ENCODE peak calls at places on chromosomes 4 and X, in six cellular contexts. One of them, this sample, is unnamed.

GRCh38 chrX:150635952-150636351 is 57.2 kb upstream of the MTMR1 start:
- DNase-seq in endothelial cell of umbilical vein: peak; percentile 24
- DNase-seq in cardiac fibroblast: peak; percentile 39
- DNase-seq in occipital lobe: no peak
- DNase-seq in stimulated activated CD4-positive, alpha-beta T cell treated with anti-CD3 and anti-CD28 coated beads, TNF-alpha, amount 100 ng/mL, for 24 hours: no peak
- DNase-seq in mucosa of gallbladder: no peak
- DNase-seq in this sample: peak; percentile 82

GRCh38 chr4:15482842-15483241 is 13.2 kb downstream of the CC2D2A start:
- DNase-seq in endothelial cell of umbilical vein: no peak
- DNase-seq in cardiac fibroblast: peak; percentile 25
- DNase-seq in occipital lobe: no peak
- DNase-seq in stimulated activated CD4-positive, alpha-beta T cell treated with anti-CD3 and anti-CD28 coated beads, TNF-alpha, amount 100 ng/mL, for 24 hours: no peak
- DNase-seq in mucosa of gallbladder: no peak
- DNase-seq in this sample: peak; percentile 30

GRCh38 chr4:55947254-55947882 is 1.4 kb upstream of the CEP135 start:
- DNase-seq in endothelial cell of umbilical vein: peak; percentile 47
- DNase-seq in cardiac fibroblast: peak; percentile 7
- DNase-seq in occipital lobe: no peak
- DNase-seq in stimulated activated CD4-positive, alpha-beta T cell treated with anti-CD3 and anti-CD28 coated beads, TNF-alpha, amount 100 ng/mL, for 24 hours: no peak
- DNase-seq in mucosa of gallbladder: no peak
- DNase-seq in this sample: peak; percentile 72

GRCh38 chrX:30414144-30414543 is 105.0 kb upstream of the NR0B1 start:
- DNase-seq in endothelial cell of umbilical vein: no peak
- DNase-seq in cardiac fibroblast: no peak
- DNase-seq in occipital lobe: no peak
- DNase-seq in stimulated activated CD4-positive, alpha-beta T cell treated with anti-CD3 and anti-CD28 coated beads, TNF-alpha, amount 100 ng/mL, for 24 hours: no peak
- DNase-seq in mucosa of gallbladder: no peak
- DNase-seq in this sample: no peak

GRCh38 chr4:6402566-6403399 is 69.6 kb downstream of the PPP2R2C start:
- DNase-seq in endothelial cell of umbilical vein: no peak
- DNase-seq in cardiac fibroblast: no peak
- DNase-seq in occipital lobe: no peak
- DNase-seq in stimulated activated CD4-positive, alpha-beta T cell treated with anti-CD3 and anti-CD28 coated beads, TNF-alpha, amount 100 ng/mL, for 24 hours: no peak
- DNase-seq in mucosa of gallbladder: no peak
- DNase-seq in this sample: no peak

GRCh38 chr4:47531954-47532321 is 46.9 kb downstream of the ATP10D start:
- DNase-seq in endothelial cell of umbilical vein: no peak
- DNase-seq in cardiac fibroblast: no peak
- DNase-seq in occipital lobe: peak; percentile 34
- DNase-seq in stimulated activated CD4-positive, alpha-beta T cell treated with anti-CD3 and anti-CD28 coated beads, TNF-alpha, amount 100 ng/mL, for 24 hours: no peak
- DNase-seq in mucosa of gallbladder: no peak
- DNase-seq in this sample: no peak

GRCh38 chr4:88327669-88328068 is 43.3 kb upstream of the PPM1K start:
- DNase-seq in endothelial cell of umbilical vein: no peak
- DNase-seq in cardiac fibroblast: no peak
- DNase-seq in occipital lobe: no peak
- DNase-seq in stimulated activated CD4-positive, alpha-beta T cell treated with anti-CD3 and anti-CD28 coated beads, TNF-alpha, amount 100 ng/mL, for 24 hours: no peak
- DNase-seq in mucosa of gallbladder: no peak
- DNase-seq in this sample: no peak

GRCh38 chr4:184472540-184473264 is 1.6 kb downstream of the IRF2 start:
- DNase-seq in endothelial cell of umbilical vein: peak; percentile 75
- DNase-seq in cardiac fibroblast: peak; percentile 77
- DNase-seq in occipital lobe: peak; percentile 73
- DNase-seq in stimulated activated CD4-positive, alpha-beta T cell treated with anti-CD3 and anti-CD28 coated beads, TNF-alpha, amount 100 ng/mL, for 24 hours: no peak
- DNase-seq in mucosa of gallbladder: peak; percentile 81
- DNase-seq in this sample: peak; percentile 77

GRCh38 chr4:951594-952468 is 19.6 kb downstream of the TMEM175 start:
- DNase-seq in endothelial cell of umbilical vein: no peak
- DNase-seq in cardiac fibroblast: no peak
- DNase-seq in occipital lobe: no peak
- DNase-seq in stimulated activated CD4-positive, alpha-beta T cell treated with anti-CD3 and anti-CD28 coated beads, TNF-alpha, amount 100 ng/mL, for 24 hours: no peak
- DNase-seq in mucosa of gallbladder: no peak
- DNase-seq in this sample: no peak

GRCh38 chrX:1380672-1381233 is 11.2 kb downstream of the SLC25A6 start:
- DNase-seq in endothelial cell of umbilical vein: no peak
- DNase-seq in cardiac fibroblast: no peak
- DNase-seq in occipital lobe: no peak
- DNase-seq in stimulated activated CD4-positive, alpha-beta T cell treated with anti-CD3 and anti-CD28 coated beads, TNF-alpha, amount 100 ng/mL, for 24 hours: no peak
- DNase-seq in mucosa of gallbladder: no peak
- DNase-seq in this sample: no peak

GRCh38 chrX:13761606-13762005 is 27.1 kb downstream of the OFD1 start:
- DNase-seq in endothelial cell of umbilical vein: no peak
- DNase-seq in cardiac fibroblast: peak; percentile 22
- DNase-seq in occipital lobe: no peak
- DNase-seq in stimulated activated CD4-positive, alpha-beta T cell treated with anti-CD3 and anti-CD28 coated beads, TNF-alpha, amount 100 ng/mL, for 24 hours: no peak
- DNase-seq in mucosa of gallbladder: no peak
- DNase-seq in this sample: peak; percentile 8

GRCh38 chr4:107719211-107719926 is 665 bp downstream of the PAPSS1 start:
- DNase-seq in endothelial cell of umbilical vein: peak; percentile 47
- DNase-seq in cardiac fibroblast: peak; percentile 36
- DNase-seq in occipital lobe: no peak
- DNase-seq in stimulated activated CD4-positive, alpha-beta T cell treated with anti-CD3 and anti-CD28 coated beads, TNF-alpha, amount 100 ng/mL, for 24 hours: no peak
- DNase-seq in mucosa of gallbladder: no peak
- DNase-seq in this sample: peak; percentile 46

GRCh38 chr4:66298596-66298995 is 628.3 kb upstream of the EPHA5 start:
- DNase-seq in endothelial cell of umbilical vein: no peak
- DNase-seq in cardiac fibroblast: no peak
- DNase-seq in occipital lobe: no peak
- DNase-seq in stimulated activated CD4-positive, alpha-beta T cell treated with anti-CD3 and anti-CD28 coated beads, TNF-alpha, amount 100 ng/mL, for 24 hours: no peak
- DNase-seq in mucosa of gallbladder: no peak
- DNase-seq in this sample: no peak

GRCh38 chrX:44451056-44451455 is 91.6 kb downstream of the FUNDC1 start:
- DNase-seq in endothelial cell of umbilical vein: no peak
- DNase-seq in cardiac fibroblast: no peak
- DNase-seq in occipital lobe: no peak
- DNase-seq in stimulated activated CD4-positive, alpha-beta T cell treated with anti-CD3 and anti-CD28 coated beads, TNF-alpha, amount 100 ng/mL, for 24 hours: no peak
- DNase-seq in mucosa of gallbladder: no peak
- DNase-seq in this sample: no peak

GRCh38 chrX:131812847-131813825 is 210.0 kb upstream of the STK26 start:
- DNase-seq in endothelial cell of umbilical vein: peak; percentile 49
- DNase-seq in cardiac fibroblast: no peak
- DNase-seq in occipital lobe: no peak
- DNase-seq in stimulated activated CD4-positive, alpha-beta T cell treated with anti-CD3 and anti-CD28 coated beads, TNF-alpha, amount 100 ng/mL, for 24 hours: peak; percentile 51
- DNase-seq in mucosa of gallbladder: peak; percentile 85
- DNase-seq in this sample: no peak

GRCh38 chr4:138643827-138644226 is 371.8 kb upstream of the NOCT start:
- DNase-seq in endothelial cell of umbilical vein: no peak
- DNase-seq in cardiac fibroblast: peak; percentile 17
- DNase-seq in occipital lobe: no peak
- DNase-seq in stimulated activated CD4-positive, alpha-beta T cell treated with anti-CD3 and anti-CD28 coated beads, TNF-alpha, amount 100 ng/mL, for 24 hours: no peak
- DNase-seq in mucosa of gallbladder: no peak
- DNase-seq in this sample: peak; percentile 69

GRCh38 chrX:57952320-57952678 is 42.0 kb upstream of the ZXDA start:
- DNase-seq in endothelial cell of umbilical vein: no peak
- DNase-seq in cardiac fibroblast: no peak
- DNase-seq in occipital lobe: no peak
- DNase-seq in stimulated activated CD4-positive, alpha-beta T cell treated with anti-CD3 and anti-CD28 coated beads, TNF-alpha, amount 100 ng/mL, for 24 hours: no peak
- DNase-seq in mucosa of gallbladder: no peak
- DNase-seq in this sample: no peak

GRCh38 chrX:84219551-84219950 is 31.6 kb upstream of the RPS6KA6 start:
- DNase-seq in endothelial cell of umbilical vein: no peak
- DNase-seq in cardiac fibroblast: no peak
- DNase-seq in occipital lobe: no peak
- DNase-seq in stimulated activated CD4-positive, alpha-beta T cell treated with anti-CD3 and anti-CD28 coated beads, TNF-alpha, amount 100 ng/mL, for 24 hours: no peak
- DNase-seq in mucosa of gallbladder: no peak
- DNase-seq in this sample: peak; percentile 12

GRCh38 chr4:48570646-48571220 is 80.7 kb downstream of the ZAR1 start:
- DNase-seq in endothelial cell of umbilical vein: no peak
- DNase-seq in cardiac fibroblast: peak; percentile 5
- DNase-seq in occipital lobe: no peak
- DNase-seq in stimulated activated CD4-positive, alpha-beta T cell treated with anti-CD3 and anti-CD28 coated beads, TNF-alpha, amount 100 ng/mL, for 24 hours: no peak
- DNase-seq in mucosa of gallbladder: no peak
- DNase-seq in this sample: peak; percentile 81

GRCh38 chr4:146315184-146315583 is 100.8 kb downstream of the REELD1 start:
- DNase-seq in endothelial cell of umbilical vein: no peak
- DNase-seq in cardiac fibroblast: no peak
- DNase-seq in occipital lobe: no peak
- DNase-seq in stimulated activated CD4-positive, alpha-beta T cell treated with anti-CD3 and anti-CD28 coated beads, TNF-alpha, amount 100 ng/mL, for 24 hours: no peak
- DNase-seq in mucosa of gallbladder: no peak
- DNase-seq in this sample: no peak

GRCh38 chr4:10383417-10383816 is 73.8 kb downstream of the ZNF518B start:
- DNase-seq in endothelial cell of umbilical vein: no peak
- DNase-seq in cardiac fibroblast: no peak
- DNase-seq in occipital lobe: no peak
- DNase-seq in stimulated activated CD4-positive, alpha-beta T cell treated with anti-CD3 and anti-CD28 coated beads, TNF-alpha, amount 100 ng/mL, for 24 hours: no peak
- DNase-seq in mucosa of gallbladder: no peak
- DNase-seq in this sample: no peak

GRCh38 chrX:18964026-18964425 is 19.9 kb downstream of the PHKA2 start:
- DNase-seq in endothelial cell of umbilical vein: no peak
- DNase-seq in cardiac fibroblast: no peak
- DNase-seq in occipital lobe: no peak
- DNase-seq in stimulated activated CD4-positive, alpha-beta T cell treated with anti-CD3 and anti-CD28 coated beads, TNF-alpha, amount 100 ng/mL, for 24 hours: no peak
- DNase-seq in mucosa of gallbladder: no peak
- DNase-seq in this sample: no peak

GRCh38 chr4:113325876-113326615 is 276.6 kb downstream of the ANK2 start:
- DNase-seq in endothelial cell of umbilical vein: no peak
- DNase-seq in cardiac fibroblast: no peak
- DNase-seq in occipital lobe: no peak
- DNase-seq in stimulated activated CD4-positive, alpha-beta T cell treated with anti-CD3 and anti-CD28 coated beads, TNF-alpha, amount 100 ng/mL, for 24 hours: no peak
- DNase-seq in mucosa of gallbladder: no peak
- DNase-seq in this sample: no peak

GRCh38 chrX:10172867-10173266 is 16.1 kb downstream of the CLCN4 start:
- DNase-seq in endothelial cell of umbilical vein: no peak
- DNase-seq in cardiac fibroblast: peak; percentile 21
- DNase-seq in occipital lobe: no peak
- DNase-seq in stimulated activated CD4-positive, alpha-beta T cell treated with anti-CD3 and anti-CD28 coated beads, TNF-alpha, amount 100 ng/mL, for 24 hours: no peak
- DNase-seq in mucosa of gallbladder: no peak
- DNase-seq in this sample: no peak

GRCh38 chr4:78622253-78622979 is 70.8 kb downstream of the ANXA3 start:
- DNase-seq in endothelial cell of umbilical vein: peak; percentile 65
- DNase-seq in cardiac fibroblast: peak; percentile 77
- DNase-seq in occipital lobe: no peak
- DNase-seq in stimulated activated CD4-positive, alpha-beta T cell treated with anti-CD3 and anti-CD28 coated beads, TNF-alpha, amount 100 ng/mL, for 24 hours: no peak
- DNase-seq in mucosa of gallbladder: no peak
- DNase-seq in this sample: peak; percentile 77

GRCh38 chr4:33924801-33925200 is 2319.5 kb downstream of the ARAP2 start:
- DNase-seq in endothelial cell of umbilical vein: no peak
- DNase-seq in cardiac fibroblast: no peak
- DNase-seq in occipital lobe: no peak
- DNase-seq in stimulated activated CD4-positive, alpha-beta T cell treated with anti-CD3 and anti-CD28 coated beads, TNF-alpha, amount 100 ng/mL, for 24 hours: no peak
- DNase-seq in mucosa of gallbladder: no peak
- DNase-seq in this sample: peak; percentile 8

GRCh38 chr4:184534511-184535391 is 60.4 kb upstream of the IRF2 start:
- DNase-seq in endothelial cell of umbilical vein: peak; percentile 71
- DNase-seq in cardiac fibroblast: peak; percentile 88
- DNase-seq in occipital lobe: no peak
- DNase-seq in stimulated activated CD4-positive, alpha-beta T cell treated with anti-CD3 and anti-CD28 coated beads, TNF-alpha, amount 100 ng/mL, for 24 hours: no peak
- DNase-seq in mucosa of gallbladder: no peak
- DNase-seq in this sample: peak; percentile 85

GRCh38 chrX:120625366-120625765 is 4.5 kb downstream of the C1GALT1C1 start:
- DNase-seq in endothelial cell of umbilical vein: no peak
- DNase-seq in cardiac fibroblast: peak; percentile 67
- DNase-seq in occipital lobe: no peak
- DNase-seq in stimulated activated CD4-positive, alpha-beta T cell treated with anti-CD3 and anti-CD28 coated beads, TNF-alpha, amount 100 ng/mL, for 24 hours: no peak
- DNase-seq in mucosa of gallbladder: no peak
- DNase-seq in this sample: peak; percentile 67

GRCh38 chr4:127140306-127140705 is 492.5 kb upstream of the INTU start:
- DNase-seq in endothelial cell of umbilical vein: no peak
- DNase-seq in cardiac fibroblast: no peak
- DNase-seq in occipital lobe: no peak
- DNase-seq in stimulated activated CD4-positive, alpha-beta T cell treated with anti-CD3 and anti-CD28 coated beads, TNF-alpha, amount 100 ng/mL, for 24 hours: no peak
- DNase-seq in mucosa of gallbladder: no peak
- DNase-seq in this sample: peak; percentile 44

GRCh38 chr4:167234388-167234881 is at the start of gene SPOCK3:
- DNase-seq in endothelial cell of umbilical vein: peak; percentile 41
- DNase-seq in cardiac fibroblast: peak; percentile 54
- DNase-seq in occipital lobe: peak; percentile 70
- DNase-seq in stimulated activated CD4-positive, alpha-beta T cell treated with anti-CD3 and anti-CD28 coated beads, TNF-alpha, amount 100 ng/mL, for 24 hours: no peak
- DNase-seq in mucosa of gallbladder: peak; percentile 35
- DNase-seq in this sample: peak; percentile 5

GRCh38 chr4:114386637-114387233 is 211.9 kb upstream of the UGT8 start:
- DNase-seq in endothelial cell of umbilical vein: peak; percentile 59
- DNase-seq in cardiac fibroblast: peak; percentile 63
- DNase-seq in occipital lobe: no peak
- DNase-seq in stimulated activated CD4-positive, alpha-beta T cell treated with anti-CD3 and anti-CD28 coated beads, TNF-alpha, amount 100 ng/mL, for 24 hours: no peak
- DNase-seq in mucosa of gallbladder: no peak
- DNase-seq in this sample: peak; percentile 54

This sample was measured in EH.